ENCODE peak calls at places on chromosomes 13 and 19, in five cellular contexts. C is spleen, R is dorsolateral prefrontal cortex, S is GM13976, M is ascending aorta. B is an unnamed sample.
A peak's percentile ranks its signal among the peaks of the same experiment; 100 is the strongest.

GRCh38 chr13:76882431-76882830 is 3.8 kb downstream of the KCTD12 start:
- DNase-seq in C (no peak), R (no peak), S (no peak), M (no peak), B (no peak)

GRCh38 chr13:106034201-106034600 is 501.3 kb downstream of the EFNB2 start:
- DNase-seq in C (no peak), R (no peak), S (no peak), M (no peak), B (no peak)

GRCh38 chr13:42219870-42220269 is 52.1 kb upstream of the AKAP11 start:
- DNase-seq in C (no peak), R (no peak), S (no peak), M (no peak), B (no peak)

GRCh38 chr13:101520672-101521071 is 68.2 kb downstream of the ITGBL1 start:
- DNase-seq in C (no peak), R (no peak), S (no peak), M (no peak), B (peak; percentile 43)

GRCh38 chr19:888615-889385 is 4.2 kb downstream of the MED16 start:
- DNase-seq in C (peak; percentile 85), R (no peak), S (no peak), M (no peak), B (peak; percentile 62)

GRCh38 chr13:44231786-44232516 is 141.7 kb upstream of the SERP2 start:
- DNase-seq in C (no peak), R (no peak), S (no peak), M (peak; percentile 84), B (peak; percentile 47)

GRCh38 chr19:38287604-38288003 is 16.4 kb upstream of the C19orf33 start:
- DNase-seq in C (no peak), R (no peak), S (no peak), M (no peak), B (no peak)

GRCh38 chr13:84279166-84279565 is 396.9 kb upstream of the SLITRK1 start:
- DNase-seq in C (no peak), R (no peak), S (no peak), M (no peak), B (no peak)

GRCh38 chr19:1266116-1266817 is 2.9 kb upstream of the CIRBP start:
- DNase-seq in C (peak; percentile 98), R (peak; percentile 85), S (peak; percentile 92), M (peak; percentile 91), B (peak; percentile 90)

GRCh38 chr19:12611361-12611699 is 610 bp downstream of the ZNF791 start:
- DNase-seq in C (peak; percentile 74), R (peak; percentile 77), S (no peak), M (peak; percentile 88), B (no peak)

DNA sequence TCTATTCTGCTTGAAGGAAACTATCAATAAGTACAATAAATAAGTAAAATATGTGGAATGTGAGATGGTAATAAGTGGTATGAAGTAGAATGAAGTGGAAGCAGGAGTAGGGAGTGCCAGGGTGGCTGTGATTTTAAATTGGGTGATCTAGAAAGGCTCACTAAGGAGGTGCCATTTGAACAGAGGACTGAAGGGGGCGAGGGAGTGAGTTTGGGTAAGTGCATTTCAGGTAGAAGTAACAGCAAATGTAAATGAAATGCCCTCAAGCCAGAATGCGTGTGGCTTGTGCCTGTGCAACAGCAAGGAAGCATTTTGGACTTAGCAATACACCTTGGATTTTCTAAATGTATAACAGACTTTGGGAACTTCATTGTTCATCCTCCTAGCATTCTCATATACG is 77.1 kb downstream of the CCNA1 start:
- DNase-seq in C (no peak), R (no peak), S (no peak), M (no peak), B (peak; percentile 2)
- TF ChIP-seq CTCF in C (no peak), R (no peak), S (no peak), M (no peak), B (no peak)

GRCh38 chr13:38582133-38582532 is 104.7 kb upstream of the FREM2 start:
- DNase-seq in C (no peak), R (no peak), S (peak; percentile 9), M (no peak), B (peak; percentile 12)
- TF ChIP-seq CTCF in C (no peak), R (peak; percentile 42), S (peak; percentile 35), M (peak; percentile 3), B (peak; percentile 40)

GRCh38 chr19:52464798-52465470 is 11.6 kb downstream of the ZNF578 start:
- DNase-seq in C (no peak), R (no peak), S (no peak), M (no peak), B (no peak)
- TF ChIP-seq CTCF in C (no peak), R (no peak), S (no peak), M (no peak), B (no peak)

DNA sequence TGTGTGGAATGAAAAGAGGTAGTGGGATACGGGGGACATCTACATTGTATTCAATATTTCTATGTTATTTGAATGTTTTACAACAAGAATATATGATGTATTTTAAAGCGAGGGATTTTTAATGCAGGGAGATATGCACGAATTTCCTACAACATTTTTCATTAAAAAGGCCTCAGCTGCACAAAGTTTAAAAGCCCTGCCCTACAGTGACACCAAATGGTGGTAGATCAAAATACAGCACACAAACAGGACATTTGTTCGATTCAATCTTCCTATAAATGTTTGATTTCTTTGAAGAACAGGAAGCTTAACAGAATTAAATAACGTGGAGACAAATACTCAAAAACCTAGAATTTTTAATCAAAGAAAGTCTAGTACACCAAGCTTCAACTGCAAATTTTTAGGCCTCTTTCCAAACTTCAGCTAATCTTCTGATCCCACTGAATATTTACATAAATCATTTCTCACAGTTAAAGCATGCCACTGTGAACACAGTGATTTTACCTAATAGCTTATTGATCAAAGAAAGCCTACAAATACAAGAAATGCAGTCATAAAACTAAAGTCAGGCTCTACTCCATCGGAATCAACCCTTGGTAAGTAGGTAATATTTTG is 257.2 kb downstream of the DIAPH3 start:
- DNase-seq in C (no peak), R (no peak), S (no peak), M (no peak), B (no peak)
- TF ChIP-seq CTCF in C (peak; percentile 25), R (peak; percentile 27), S (peak; percentile 13), M (no peak), B (peak; percentile 15)

GRCh38 chr19:3721900-3722442 is 13.8 kb downstream of the TJP3 start:
- DNase-seq in C (no peak), R (no peak), S (no peak), M (no peak), B (no peak)

GRCh38 chr19:3721131-3721899 is 13.1 kb downstream of the TJP3 start:
- DNase-seq in C (peak; percentile 94), R (peak; percentile 60), S (peak; percentile 95), M (peak; percentile 85), B (peak; percentile 89)

GRCh38 chr19:3723883-3724282 is 15.7 kb downstream of the TJP3 start:
- DNase-seq in C (no peak), R (no peak), S (no peak), M (no peak), B (no peak)

GRCh38 chr19:3723110-3723488 is 14.9 kb downstream of the TJP3 start:
- DNase-seq in C (no peak), R (no peak), S (no peak), M (no peak), B (no peak)

DNA sequence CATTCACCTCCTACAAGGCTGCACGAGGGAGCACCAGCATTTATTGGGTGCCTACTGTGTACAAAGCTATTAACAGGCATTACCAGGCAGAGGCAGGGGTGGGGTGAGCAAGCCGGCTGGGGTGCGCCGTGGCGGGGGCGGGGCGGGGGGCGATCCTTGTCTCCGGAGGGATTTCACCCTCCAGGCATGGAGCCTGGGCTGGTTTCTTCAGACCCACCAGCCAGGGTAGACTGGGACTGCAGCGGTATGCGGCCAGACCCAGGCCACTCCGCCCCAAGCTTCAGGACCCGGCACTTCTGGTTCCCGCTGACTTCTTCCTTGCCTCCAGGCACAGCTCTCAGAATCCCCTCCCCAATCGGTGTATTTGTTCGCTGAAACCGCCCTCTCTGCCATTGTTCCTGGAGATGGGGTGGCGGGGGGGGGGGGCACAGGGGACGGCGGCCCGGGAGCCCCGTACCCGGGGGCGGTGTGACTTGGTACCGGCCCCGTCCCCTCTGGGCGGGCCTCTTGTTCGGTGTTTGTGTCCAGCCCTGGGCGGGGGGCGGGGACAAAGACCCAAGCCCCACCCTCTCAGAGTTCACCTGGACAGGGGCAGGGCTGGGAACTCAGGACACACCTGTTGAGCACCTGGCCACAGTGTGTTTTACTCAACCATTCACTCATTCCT is 14.4 kb downstream of the TJP3 start:
- DNase-seq in C (no peak), R (no peak), S (no peak), M (no peak), B (no peak)
- TF ChIP-seq CTCF in C (no peak), R (no peak), S (no peak), M (no peak), B (no peak)

GRCh38 chr19:23817519-23817918 is 58.8 kb upstream of the ZNF681 start:
- DNase-seq in C (no peak), R (no peak), S (no peak), M (no peak), B (peak; percentile 73)
- TF ChIP-seq CTCF in C (peak; percentile 43), R (no peak), S (no peak), M (no peak), B (peak; percentile 32)